ENCODE peak calls at places on chromosome 9, in nine cellular contexts. One of them, this sample, is unnamed.

GRCh38 chr9:83182071-83182470 is 119.1 kb upstream of the RASEF start:
- DNase-seq in substantia nigra: no peak
- DNase-seq in GM04503: no peak
- DNase-seq in left ventricle myocardium inferior: no peak
- DNase-seq in HCEC 1CT: no peak
- DNase-seq in HFF-Myc: no peak
- DNase-seq in KBM-7: no peak
- DNase-seq in activated CD4-positive, alpha-beta T cell treated with anti-CD3 and anti-CD28 coated beads, Interleukin-2, amount 50 U/mL, for 48 hours: no peak
- DNase-seq in MM.1S: no peak
- DNase-seq in this sample: no peak

GRCh38 chr9:104788251-104788650 is 24.3 kb downstream of the NIPSNAP3B start:
- DNase-seq in substantia nigra: no peak
- DNase-seq in GM04503: no peak
- DNase-seq in left ventricle myocardium inferior: no peak
- DNase-seq in HCEC 1CT: no peak
- DNase-seq in HFF-Myc: no peak
- DNase-seq in KBM-7: no peak
- DNase-seq in activated CD4-positive, alpha-beta T cell treated with anti-CD3 and anti-CD28 coated beads, Interleukin-2, amount 50 U/mL, for 48 hours: no peak
- DNase-seq in MM.1S: no peak
- DNase-seq in this sample: no peak

GRCh38 chr9:35658894-35659220 is 765 bp downstream of the CCDC107 start:
- DNase-seq in substantia nigra: no peak
- DNase-seq in GM04503: no peak
- DNase-seq in left ventricle myocardium inferior: peak; percentile 42
- DNase-seq in HCEC 1CT: peak; percentile 80
- DNase-seq in HFF-Myc: no peak
- DNase-seq in KBM-7: no peak
- DNase-seq in activated CD4-positive, alpha-beta T cell treated with anti-CD3 and anti-CD28 coated beads, Interleukin-2, amount 50 U/mL, for 48 hours: no peak
- DNase-seq in MM.1S: peak; percentile 54
- DNase-seq in this sample: no peak

GRCh38 chr9:72305102-72305546 is 59.9 kb downstream of the ZFAND5 start:
- DNase-seq in substantia nigra: peak; percentile 36
- DNase-seq in GM04503: no peak
- DNase-seq in left ventricle myocardium inferior: peak; percentile 79
- DNase-seq in HCEC 1CT: peak; percentile 35
- DNase-seq in HFF-Myc: peak; percentile 36
- DNase-seq in KBM-7: peak; percentile 94
- DNase-seq in activated CD4-positive, alpha-beta T cell treated with anti-CD3 and anti-CD28 coated beads, Interleukin-2, amount 50 U/mL, for 48 hours: peak; percentile 3
- DNase-seq in MM.1S: peak; percentile 12
- DNase-seq in this sample: no peak

GRCh38 chr9:121736147-121736721 is 84.8 kb downstream of the DAB2IP start:
- DNase-seq in substantia nigra: peak; percentile 19
- DNase-seq in GM04503: no peak
- DNase-seq in left ventricle myocardium inferior: peak; percentile 86
- DNase-seq in HCEC 1CT: peak; percentile 40
- DNase-seq in HFF-Myc: no peak
- DNase-seq in KBM-7: no peak
- DNase-seq in activated CD4-positive, alpha-beta T cell treated with anti-CD3 and anti-CD28 coated beads, Interleukin-2, amount 50 U/mL, for 48 hours: no peak
- DNase-seq in MM.1S: no peak
- DNase-seq in this sample: no peak

GRCh38 chr9:136741885-136742568 is 713 bp downstream of the LCN10 start:
- DNase-seq in substantia nigra: no peak
- DNase-seq in GM04503: no peak
- DNase-seq in left ventricle myocardium inferior: no peak
- DNase-seq in HCEC 1CT: no peak
- DNase-seq in HFF-Myc: no peak
- DNase-seq in KBM-7: no peak
- DNase-seq in activated CD4-positive, alpha-beta T cell treated with anti-CD3 and anti-CD28 coated beads, Interleukin-2, amount 50 U/mL, for 48 hours: peak; percentile 67
- DNase-seq in MM.1S: no peak
- DNase-seq in this sample: no peak

GRCh38 chr9:99253772-99254431 is 31.8 kb downstream of the SEC61B start:
- DNase-seq in substantia nigra: peak; percentile 59
- DNase-seq in GM04503: no peak
- DNase-seq in left ventricle myocardium inferior: no peak
- DNase-seq in HCEC 1CT: no peak
- DNase-seq in HFF-Myc: no peak
- DNase-seq in KBM-7: no peak
- DNase-seq in activated CD4-positive, alpha-beta T cell treated with anti-CD3 and anti-CD28 coated beads, Interleukin-2, amount 50 U/mL, for 48 hours: peak; percentile 87
- DNase-seq in MM.1S: peak; percentile 93
- DNase-seq in this sample: no peak

GRCh38 chr9:852539-852938 is 11.0 kb downstream of the DMRT1 start:
- DNase-seq in substantia nigra: no peak
- DNase-seq in GM04503: no peak
- DNase-seq in left ventricle myocardium inferior: no peak
- DNase-seq in HCEC 1CT: no peak
- DNase-seq in HFF-Myc: no peak
- DNase-seq in KBM-7: no peak
- DNase-seq in activated CD4-positive, alpha-beta T cell treated with anti-CD3 and anti-CD28 coated beads, Interleukin-2, amount 50 U/mL, for 48 hours: no peak
- DNase-seq in MM.1S: no peak
- DNase-seq in this sample: no peak

GRCh38 chr9:94901019-94901363 is 174.5 kb downstream of the AOPEP start:
- DNase-seq in substantia nigra: no peak
- DNase-seq in GM04503: no peak
- DNase-seq in left ventricle myocardium inferior: no peak
- DNase-seq in HCEC 1CT: peak; percentile 62
- DNase-seq in HFF-Myc: no peak
- DNase-seq in KBM-7: no peak
- DNase-seq in activated CD4-positive, alpha-beta T cell treated with anti-CD3 and anti-CD28 coated beads, Interleukin-2, amount 50 U/mL, for 48 hours: no peak
- DNase-seq in MM.1S: no peak
- DNase-seq in this sample: no peak

GRCh38 chr9:89518466-89519392 is 20.8 kb upstream of the SEMA4D start:
- DNase-seq in substantia nigra: no peak
- DNase-seq in GM04503: no peak
- DNase-seq in left ventricle myocardium inferior: no peak
- DNase-seq in HCEC 1CT: no peak
- DNase-seq in HFF-Myc: no peak
- DNase-seq in KBM-7: peak; percentile 42
- DNase-seq in activated CD4-positive, alpha-beta T cell treated with anti-CD3 and anti-CD28 coated beads, Interleukin-2, amount 50 U/mL, for 48 hours: no peak
- DNase-seq in MM.1S: no peak
- DNase-seq in this sample: no peak

GRCh38 chr9:33044162-33044673 is 19.1 kb downstream of the DNAJA1 start:
- DNase-seq in substantia nigra: peak; percentile 63
- DNase-seq in GM04503: peak; percentile 51
- DNase-seq in left ventricle myocardium inferior: peak; percentile 86
- DNase-seq in HCEC 1CT: peak; percentile 83
- DNase-seq in HFF-Myc: peak; percentile 77
- DNase-seq in KBM-7: no peak
- DNase-seq in activated CD4-positive, alpha-beta T cell treated with anti-CD3 and anti-CD28 coated beads, Interleukin-2, amount 50 U/mL, for 48 hours: peak; percentile 61
- DNase-seq in MM.1S: no peak
- DNase-seq in this sample: peak; percentile 71

This sample was measured in AG04450.